ENCODE peak calls at places on chromosomes 6 and 20, in five cellular contexts. H, Z, O, U and A are unnamed samples.

GRCh38 chr20:1535420-1536175 is 21.9 kb downstream of the SIRPD start:
- DNase-seq in O (no peak), Z (no peak), U (no peak), H (no peak), A (no peak)

GRCh38 chr6:146670161-146670560 is 71.4 kb downstream of the ADGB start:
- DNase-seq in H (no peak), U (peak), O (no peak), Z (peak), A (peak)

GRCh38 chr6:114000066-114000465 is 29.1 kb upstream of the HDAC2 start:
- DNase-seq in U (peak), Z (peak), O (no peak), H (no peak), A (peak)

GRCh38 chr6:5135783-5136376 is 50.7 kb downstream of the PPP1R3G start:
- DNase-seq in U (peak), H (peak), O (no peak), Z (no peak), A (peak)

GRCh38 chr6:105270511-105270910 is 90.7 kb upstream of the POPDC3 start:
- DNase-seq in U (peak), H (no peak), O (no peak), Z (peak), A (peak)

GRCh38 chr6:97963148-97963680 is 680.2 kb upstream of the MMS22L start:
- DNase-seq in H (no peak), U (peak), Z (no peak), O (no peak), A (no peak)

GRCh38 chr6:150142657-150143501 is at the start of gene PPP1R14C:
- DNase-seq in O (peak), Z (peak), H (no peak), U (no peak), A (no peak)

GRCh38 chr6:133613231-133613630 is 275.7 kb upstream of the TCF21 start:
- DNase-seq in O (no peak), H (no peak), Z (no peak), U (no peak), A (no peak)

GRCh38 chr6:166949533-166950442 is 6.6 kb downstream of the RNASET2 start:
- DNase-seq in O (no peak), U (no peak), H (no peak), Z (no peak), A (no peak)

GRCh38 chr6:3159805-3160781 is 2.7 kb upstream of the TUBB2A start:
- DNase-seq in H (peak), O (peak), U (peak), Z (no peak), A (peak)

GRCh38 chr6:100565439-100566104 is 100.9 kb upstream of the SIM1 start:
- DNase-seq in O (no peak), U (no peak), Z (no peak), H (no peak), A (no peak)

GRCh38 chr20:19512886-19513285 is 245.2 kb upstream of the RIN2 start:
- DNase-seq in O (no peak), U (no peak), Z (no peak), H (no peak), A (no peak)

GRCh38 chr6:4678506-4679300 is 97.5 kb upstream of the CDYL start:
- DNase-seq in H (no peak), O (no peak), U (no peak), Z (no peak), A (no peak)

GRCh38 chr6:18533793-18534192 is 146.6 kb downstream of the RNF144B start:
- DNase-seq in H (no peak), U (no peak), O (no peak), Z (no peak), A (no peak)

GRCh38 chr6:11632231-11632630 is 94.7 kb downstream of the TMEM170B start:
- DNase-seq in H (no peak), U (no peak), Z (peak), O (no peak), A (no peak)

GRCh38 chr20:59141818-59142581 is 21.6 kb upstream of the ZNF831 start:
- DNase-seq in O (no peak), H (peak), U (no peak), Z (no peak), A (peak)

GRCh38 chr6:148367418-148368024 is 24.9 kb downstream of the SASH1 start:
- DNase-seq in Z (peak), U (peak), O (peak), H (peak), A (peak)

GRCh38 chr6:4209201-4209600 is 73.8 kb upstream of the ECI2 start:
- DNase-seq in U (no peak), Z (no peak), H (no peak), O (no peak), A (no peak)

GRCh38 chr6:122735618-122736017 is 43.9 kb upstream of the FABP7 start:
- DNase-seq in O (no peak), Z (no peak), U (no peak), H (no peak), A (no peak)

GRCh38 chr6:80287607-80288006 is 181.1 kb downstream of the BCKDHB start:
- DNase-seq in H (no peak), O (no peak), Z (no peak), U (no peak), A (no peak)

GRCh38 chr20:53826597-53827291 is 233.1 kb upstream of the ZNF217 start:
- DNase-seq in Z (no peak), O (no peak), U (no peak), H (no peak), A (peak)

GRCh38 chr20:53827292-53827995 is 233.8 kb upstream of the ZNF217 start:
- DNase-seq in H (no peak), Z (no peak), U (no peak), O (no peak), A (no peak)

GRCh38 chr20:53829086-53829703 is 235.6 kb upstream of the ZNF217 start:
- DNase-seq in U (peak), O (no peak), H (no peak), Z (peak), A (peak)

GRCh38 chr20:53828673-53829085 is 235.0 kb upstream of the ZNF217 start:
- DNase-seq in O (no peak), Z (peak), H (peak), U (peak), A (peak)

DNA sequence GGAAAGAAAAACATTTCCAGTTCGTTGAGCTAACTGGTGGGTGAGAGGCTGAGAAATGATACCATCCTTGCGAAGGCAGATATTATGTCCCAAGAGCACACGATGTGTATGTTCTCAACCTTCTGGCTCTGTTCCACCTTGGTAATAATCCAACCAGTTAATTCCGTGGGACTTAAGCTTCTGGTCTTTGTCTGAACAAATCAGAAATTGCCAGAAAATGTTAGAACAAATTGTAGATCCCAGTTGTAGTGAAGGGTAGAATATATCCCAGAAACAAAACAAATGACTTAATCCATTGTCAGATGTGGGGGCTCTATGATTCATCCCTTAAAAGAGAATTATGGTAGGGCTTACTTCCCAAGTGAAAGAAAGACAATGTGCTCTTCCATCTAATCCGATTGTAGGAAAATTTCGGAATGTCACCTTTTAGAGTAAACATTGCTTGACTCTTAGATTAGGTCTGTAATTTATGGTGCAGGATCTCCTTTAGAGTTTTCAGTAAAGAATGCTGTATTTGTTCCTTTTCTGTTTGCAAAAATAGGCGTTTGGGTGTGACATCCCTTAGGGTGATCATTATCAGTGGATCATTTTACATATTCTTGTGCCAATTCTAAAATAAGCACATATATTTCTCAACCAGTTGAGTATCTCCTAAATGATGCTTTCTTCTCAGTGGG is 234.5 kb upstream of the ZNF217 start:
- DNase-seq in Z (peak), O (no peak), H (no peak), U (peak), A (peak)
- H3K4me3 ChIP-seq in Z (peak), O (peak), H (no peak), U (peak), A (peak)

DNA sequence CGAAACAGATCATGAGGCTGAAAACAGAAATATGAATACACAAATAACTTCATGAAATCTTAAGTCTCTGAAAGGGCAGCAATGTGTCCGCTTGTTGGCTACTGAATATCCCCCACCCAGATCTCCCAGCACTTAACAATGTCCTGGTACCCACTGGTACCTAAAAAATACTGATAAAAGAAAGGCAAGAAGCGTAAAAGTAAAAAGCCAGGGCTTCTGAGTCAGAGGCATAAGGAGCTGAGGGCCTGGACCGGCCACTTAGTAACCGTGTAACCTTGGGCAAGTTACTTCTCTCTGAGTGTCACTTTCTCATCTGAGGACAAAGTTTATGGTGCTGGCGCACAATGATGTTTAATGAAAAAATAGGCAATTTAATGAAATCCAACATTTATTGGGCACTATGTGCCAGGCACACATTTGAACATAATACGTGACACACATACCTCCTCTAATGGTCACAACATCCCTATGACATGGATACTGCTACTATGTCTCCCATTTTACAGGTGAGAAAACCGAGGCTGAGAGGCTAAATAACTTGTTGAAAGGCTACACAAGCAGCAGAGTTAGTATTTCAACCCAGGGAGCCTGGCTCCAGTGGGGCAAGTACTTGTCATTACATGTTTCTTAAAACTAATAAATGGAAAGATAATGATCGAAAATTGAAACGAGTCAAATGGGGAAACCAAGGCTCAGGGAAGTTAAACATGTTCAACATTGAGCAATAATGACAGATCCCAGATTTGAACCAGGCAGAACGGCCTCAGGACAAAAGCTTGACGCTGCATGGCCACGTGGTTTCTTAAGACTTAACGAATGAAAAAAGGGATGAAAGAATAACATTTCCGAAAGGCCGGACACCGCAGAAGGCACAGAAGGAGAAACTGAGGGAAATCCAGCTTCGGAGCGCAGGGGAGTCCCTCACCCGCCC is 828 bp downstream of the TP53RK start:
- DNase-seq in U (peak), Z (no peak), H (no peak), O (no peak), A (peak)
- H3K4me3 ChIP-seq in U (peak), Z (peak), H (peak), O (peak), A (peak)

DNA sequence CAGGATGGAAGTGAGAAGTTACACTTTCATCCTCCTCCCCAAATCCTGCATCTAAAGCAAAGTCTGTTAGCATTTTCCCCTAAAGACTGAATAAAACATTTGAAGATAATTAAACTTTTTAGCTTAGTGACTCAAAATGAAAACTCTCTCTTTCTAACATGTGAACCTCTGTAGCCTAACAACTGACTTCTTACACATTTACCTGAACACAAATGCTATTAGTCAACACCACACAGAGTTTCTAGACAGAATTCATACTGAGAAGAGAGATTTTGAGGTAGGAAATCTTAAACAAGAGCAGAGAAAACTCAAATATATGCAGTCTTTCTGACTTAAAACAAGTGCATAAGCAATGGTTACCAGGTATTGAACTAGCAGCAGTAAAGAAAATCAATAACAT is 149.9 kb upstream of the SMLR1 start:
- DNase-seq in O (no peak), H (no peak), Z (no peak), U (no peak), A (no peak)
- H3K4me3 ChIP-seq in O (no peak), H (no peak), Z (no peak), U (no peak), A (no peak)

DNA sequence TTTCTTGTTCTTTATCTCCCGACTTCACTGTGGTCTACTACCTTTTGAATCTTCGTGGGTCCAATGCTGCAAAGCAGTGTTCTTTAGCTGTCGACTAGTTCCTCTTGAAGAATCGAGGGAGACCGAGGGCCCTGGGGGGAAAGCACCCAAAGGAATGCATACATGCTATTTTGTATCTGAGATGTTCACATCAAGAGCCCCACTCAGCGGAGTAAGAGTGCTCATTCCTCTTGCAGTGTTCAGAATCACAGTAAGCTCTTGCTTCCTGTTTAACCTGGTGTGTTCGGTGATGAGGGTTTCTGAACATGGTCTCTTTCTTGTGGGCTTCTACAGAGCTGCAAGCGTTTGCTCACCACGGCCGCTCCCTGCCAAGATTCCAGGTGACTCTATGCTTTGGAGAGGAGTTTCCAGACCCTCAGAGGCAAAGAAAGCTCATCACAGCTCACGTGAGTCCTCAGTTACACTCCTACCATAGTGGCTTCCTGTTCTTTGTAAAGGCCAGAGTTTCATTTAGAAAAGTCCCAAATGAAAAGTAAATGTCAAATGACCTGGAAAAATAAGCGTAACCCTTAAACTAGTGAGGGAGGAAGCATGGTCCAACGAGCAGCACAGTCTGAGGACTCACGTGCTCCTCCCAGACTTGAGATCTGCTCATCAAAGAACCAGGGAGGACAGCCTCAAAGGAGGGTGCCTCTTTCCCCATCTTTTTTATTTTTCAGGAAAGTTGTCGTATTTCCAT is 13.3 kb downstream of the IRF4 start:
- DNase-seq in O (no peak), H (no peak), Z (no peak), U (no peak), A (no peak)
- H3K4me3 ChIP-seq in O (no peak), H (no peak), Z (no peak), U (no peak), A (no peak)